ENCODE peak calls at places on chromosome 21, in eight cellular contexts. One of them, this sample, is unnamed.

GRCh38 chr21:18743523-18743922 is 339.9 kb upstream of the TMPRSS15 start:
- DNase-seq in suprapubic skin: no peak
- DNase-seq in HepG2: no peak
- DNase-seq in endothelial cell of umbilical vein: no peak
- DNase-seq in transverse colon: no peak
- DNase-seq in GM23338: no peak
- DNase-seq in Panc1: no peak
- DNase-seq in H1: no peak
- DNase-seq in this sample: no peak

GRCh38 chr21:29477941-29478340 is 179.2 kb downstream of the BACH1 start:
- DNase-seq in endothelial cell of umbilical vein: no peak
- DNase-seq in suprapubic skin: no peak
- DNase-seq in HepG2: no peak
- DNase-seq in transverse colon: no peak
- DNase-seq in H1: no peak
- DNase-seq in GM23338: no peak
- DNase-seq in Panc1: no peak
- DNase-seq in this sample: no peak

GRCh38 chr21:33109574-33110339 is 39.8 kb downstream of the OLIG1 start:
- DNase-seq in transverse colon: no peak
- DNase-seq in GM23338: peak
- DNase-seq in Panc1: no peak
- DNase-seq in endothelial cell of umbilical vein: no peak
- DNase-seq in suprapubic skin: peak
- DNase-seq in H1: no peak
- DNase-seq in HepG2: no peak
- DNase-seq in this sample: no peak

GRCh38 chr21:34836933-34837505 is 168.2 kb downstream of the CLIC6 start:
- DNase-seq in H1: no peak
- DNase-seq in transverse colon: no peak
- DNase-seq in suprapubic skin: no peak
- DNase-seq in GM23338: no peak
- DNase-seq in endothelial cell of umbilical vein: no peak
- DNase-seq in HepG2: no peak
- DNase-seq in Panc1: no peak
- DNase-seq in this sample: no peak

GRCh38 chr21:16912075-16912474 is 600.8 kb upstream of the CXADR start:
- DNase-seq in Panc1: no peak
- DNase-seq in endothelial cell of umbilical vein: peak
- DNase-seq in HepG2: no peak
- DNase-seq in GM23338: no peak
- DNase-seq in H1: no peak
- DNase-seq in suprapubic skin: no peak
- DNase-seq in transverse colon: no peak
- DNase-seq in this sample: no peak

GRCh38 chr21:17454315-17455027 is 58.4 kb upstream of the CXADR start:
- DNase-seq in suprapubic skin: no peak
- DNase-seq in H1: peak
- DNase-seq in transverse colon: no peak
- DNase-seq in Panc1: peak
- DNase-seq in endothelial cell of umbilical vein: peak
- DNase-seq in HepG2: peak
- DNase-seq in GM23338: peak
- DNase-seq in this sample: peak

GRCh38 chr21:24163539-24163938 is 1443.7 kb downstream of the MRPL39 start:
- DNase-seq in GM23338: no peak
- DNase-seq in Panc1: no peak
- DNase-seq in endothelial cell of umbilical vein: no peak
- DNase-seq in suprapubic skin: no peak
- DNase-seq in HepG2: no peak
- DNase-seq in H1: no peak
- DNase-seq in transverse colon: no peak
- DNase-seq in this sample: no peak

GRCh38 chr21:32524010-32524719 is 61.2 kb downstream of the TCP10L start:
- DNase-seq in HepG2: no peak
- DNase-seq in GM23338: no peak
- DNase-seq in H1: no peak
- DNase-seq in suprapubic skin: no peak
- DNase-seq in endothelial cell of umbilical vein: peak
- DNase-seq in Panc1: no peak
- DNase-seq in transverse colon: no peak
- DNase-seq in this sample: no peak

GRCh38 chr21:22961248-22961647 is 1963.0 kb downstream of the NCAM2 start:
- DNase-seq in H1: no peak
- DNase-seq in HepG2: no peak
- DNase-seq in endothelial cell of umbilical vein: no peak
- DNase-seq in GM23338: no peak
- DNase-seq in suprapubic skin: no peak
- DNase-seq in transverse colon: no peak
- DNase-seq in Panc1: no peak
- DNase-seq in this sample: no peak

GRCh38 chr21:29053656-29054055 is 19.8 kb downstream of the CCT8 start:
- DNase-seq in suprapubic skin: no peak
- DNase-seq in HepG2: no peak
- DNase-seq in H1: no peak
- DNase-seq in endothelial cell of umbilical vein: no peak
- DNase-seq in GM23338: no peak
- DNase-seq in Panc1: no peak
- DNase-seq in transverse colon: no peak
- DNase-seq in this sample: no peak

GRCh38 chr21:32233055-32233546 is 45.7 kb downstream of the MIS18A start:
- DNase-seq in HepG2: no peak
- DNase-seq in suprapubic skin: no peak
- DNase-seq in Panc1: no peak
- DNase-seq in H1: no peak
- DNase-seq in GM23338: no peak
- DNase-seq in endothelial cell of umbilical vein: no peak
- DNase-seq in transverse colon: no peak
- DNase-seq in this sample: no peak

GRCh38 chr21:14833952-14834351 is 230.8 kb downstream of the NRIP1 start:
- DNase-seq in HepG2: no peak
- DNase-seq in suprapubic skin: no peak
- DNase-seq in endothelial cell of umbilical vein: no peak
- DNase-seq in Panc1: no peak
- DNase-seq in H1: no peak
- DNase-seq in GM23338: no peak
- DNase-seq in transverse colon: no peak
- DNase-seq in this sample: no peak

GRCh38 chr21:34639882-34640788 is 25.2 kb upstream of the RCAN1 start:
- DNase-seq in Panc1: no peak
- DNase-seq in H1: no peak
- DNase-seq in GM23338: no peak
- DNase-seq in suprapubic skin: no peak
- DNase-seq in HepG2: no peak
- DNase-seq in transverse colon: no peak
- DNase-seq in endothelial cell of umbilical vein: no peak
- DNase-seq in this sample: no peak

DNA sequence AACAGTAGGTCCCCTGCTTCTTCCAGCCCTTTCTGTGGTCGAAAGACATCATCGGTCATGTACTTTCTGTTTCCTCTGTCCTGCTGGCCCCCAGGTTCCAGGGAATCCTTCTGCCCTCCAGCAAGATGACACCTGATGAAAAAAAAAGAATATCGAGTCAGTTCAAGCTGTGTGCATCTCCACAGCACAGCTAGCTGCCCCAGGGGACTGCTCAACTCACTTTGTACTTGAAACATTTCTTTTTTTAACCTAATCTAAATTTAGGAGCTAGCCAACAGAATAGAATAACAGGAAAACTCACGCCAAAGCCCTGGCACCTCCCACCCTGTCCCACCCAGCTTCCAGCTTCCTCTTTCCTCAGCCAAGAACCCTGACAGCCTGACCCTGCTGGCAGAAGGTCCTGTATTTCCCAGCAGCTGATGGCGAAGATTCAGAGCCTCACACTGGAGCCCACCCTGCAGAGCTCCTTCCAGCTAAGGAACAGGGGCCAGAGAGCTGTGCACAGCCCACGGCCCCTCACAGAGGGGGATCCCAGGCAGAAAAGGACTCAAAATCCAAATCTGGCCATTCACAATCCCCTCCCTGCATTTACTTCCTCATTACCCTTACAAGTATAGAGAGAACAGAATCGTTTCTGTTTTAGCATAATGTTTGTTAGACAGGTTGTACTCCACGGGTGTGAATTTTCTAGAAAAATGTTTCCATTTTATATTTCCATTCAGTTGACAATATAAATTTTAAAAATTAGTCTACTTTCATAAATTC is 176.4 kb downstream of the PSMG1 start:
- DNase-seq in endothelial cell of umbilical vein: peak
- DNase-seq in H1: no peak
- DNase-seq in transverse colon: peak
- DNase-seq in suprapubic skin: no peak
- DNase-seq in Panc1: no peak
- DNase-seq in GM23338: no peak
- DNase-seq in HepG2: no peak
- DNase-seq in this sample: no peak
- TF ChIP-seq POLR2AphosphoS5 in endothelial cell of umbilical vein: no peak
- TF ChIP-seq POLR2AphosphoS5 in H1: no peak
- TF ChIP-seq POLR2AphosphoS5 in transverse colon: no peak
- TF ChIP-seq POLR2AphosphoS5 in suprapubic skin: no peak
- TF ChIP-seq POLR2AphosphoS5 in Panc1: no peak
- TF ChIP-seq POLR2AphosphoS5 in GM23338: no peak
- TF ChIP-seq POLR2AphosphoS5 in HepG2: no peak
- TF ChIP-seq POLR2AphosphoS5 in this sample: peak

DNA sequence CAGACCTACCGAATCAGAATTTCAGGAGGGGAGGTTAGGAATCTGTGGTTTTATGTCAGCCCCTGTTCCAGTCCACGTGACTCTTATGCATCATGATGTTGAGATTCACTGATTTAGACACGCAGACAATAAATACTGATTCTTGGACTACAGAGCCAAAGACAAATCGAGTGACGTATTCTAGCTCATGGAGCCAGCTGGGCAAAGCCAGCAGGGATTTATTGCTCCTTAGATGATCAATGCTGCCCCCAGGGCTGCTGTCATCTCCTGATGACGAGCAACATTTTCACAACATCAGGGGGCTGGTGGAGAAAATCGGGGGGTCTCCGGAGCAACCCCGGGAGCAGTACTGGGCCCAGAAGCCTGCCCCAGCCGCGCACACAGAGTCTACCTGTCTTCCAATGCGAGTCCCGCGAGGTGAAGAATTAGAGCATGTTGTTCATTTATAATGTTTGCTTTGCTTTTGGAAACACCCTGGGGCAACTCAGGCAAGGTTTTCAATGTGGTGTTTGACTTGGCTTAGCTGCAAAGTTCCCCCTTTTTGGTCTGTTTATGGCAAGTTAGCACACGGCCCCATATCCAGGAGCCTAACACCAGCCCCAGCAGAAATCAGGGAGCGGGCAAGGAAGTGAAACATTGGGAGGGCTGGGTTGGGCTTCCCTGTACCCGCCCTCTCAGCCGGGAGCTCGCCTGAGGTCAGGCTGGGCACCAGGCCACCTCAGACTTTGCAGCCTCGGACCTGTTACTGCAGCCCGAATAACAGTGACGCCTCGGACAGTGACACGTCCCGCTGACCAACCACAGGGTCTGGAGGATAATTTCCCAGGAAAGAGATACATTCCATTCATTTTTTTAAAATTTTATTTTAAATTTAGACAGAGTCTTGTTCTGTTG is 19.9 kb upstream of the CLDN14 start:
- DNase-seq in endothelial cell of umbilical vein: no peak
- DNase-seq in H1: no peak
- DNase-seq in Panc1: no peak
- DNase-seq in HepG2: no peak
- DNase-seq in transverse colon: peak
- DNase-seq in suprapubic skin: no peak
- DNase-seq in GM23338: no peak
- DNase-seq in this sample: no peak
- TF ChIP-seq POLR2AphosphoS5 in endothelial cell of umbilical vein: no peak
- TF ChIP-seq POLR2AphosphoS5 in H1: no peak
- TF ChIP-seq POLR2AphosphoS5 in Panc1: no peak
- TF ChIP-seq POLR2AphosphoS5 in HepG2: no peak
- TF ChIP-seq POLR2AphosphoS5 in transverse colon: no peak
- TF ChIP-seq POLR2AphosphoS5 in suprapubic skin: no peak
- TF ChIP-seq POLR2AphosphoS5 in GM23338: no peak
- TF ChIP-seq POLR2AphosphoS5 in this sample: no peak

GRCh38 chr21:45944601-45945000 is 37.0 kb upstream of the COL6A1 start:
- DNase-seq in Panc1: no peak
- DNase-seq in suprapubic skin: no peak
- DNase-seq in transverse colon: no peak
- DNase-seq in endothelial cell of umbilical vein: no peak
- DNase-seq in GM23338: no peak
- DNase-seq in HepG2: no peak
- DNase-seq in H1: no peak
- DNase-seq in this sample: no peak

GRCh38 chr21:45943630-45944540 is 37.7 kb upstream of the COL6A1 start:
- DNase-seq in GM23338: no peak
- DNase-seq in H1: no peak
- DNase-seq in endothelial cell of umbilical vein: no peak
- DNase-seq in suprapubic skin: no peak
- DNase-seq in HepG2: no peak
- DNase-seq in transverse colon: no peak
- DNase-seq in Panc1: no peak
- DNase-seq in this sample: no peak

GRCh38 chr21:45941338-45941710 is 40.2 kb upstream of the COL6A1 start:
- DNase-seq in endothelial cell of umbilical vein: no peak
- DNase-seq in HepG2: no peak
- DNase-seq in GM23338: no peak
- DNase-seq in transverse colon: no peak
- DNase-seq in Panc1: no peak
- DNase-seq in suprapubic skin: no peak
- DNase-seq in H1: no peak
- DNase-seq in this sample: no peak

GRCh38 chr21:45942011-45942546 is 39.5 kb upstream of the COL6A1 start:
- DNase-seq in GM23338: no peak
- DNase-seq in transverse colon: no peak
- DNase-seq in suprapubic skin: no peak
- DNase-seq in H1: no peak
- DNase-seq in HepG2: no peak
- DNase-seq in Panc1: no peak
- DNase-seq in endothelial cell of umbilical vein: no peak
- DNase-seq in this sample: no peak

GRCh38 chr21:45942755-45943629 is 38.6 kb upstream of the COL6A1 start:
- DNase-seq in transverse colon: no peak
- DNase-seq in HepG2: no peak
- DNase-seq in Panc1: no peak
- DNase-seq in H1: no peak
- DNase-seq in suprapubic skin: no peak
- DNase-seq in GM23338: no peak
- DNase-seq in endothelial cell of umbilical vein: no peak
- DNase-seq in this sample: no peak
- TF ChIP-seq POLR2AphosphoS5 in transverse colon: no peak
- TF ChIP-seq POLR2AphosphoS5 in HepG2: no peak
- TF ChIP-seq POLR2AphosphoS5 in Panc1: no peak
- TF ChIP-seq POLR2AphosphoS5 in H1: no peak
- TF ChIP-seq POLR2AphosphoS5 in suprapubic skin: no peak
- TF ChIP-seq POLR2AphosphoS5 in GM23338: no peak
- TF ChIP-seq POLR2AphosphoS5 in endothelial cell of umbilical vein: no peak
- TF ChIP-seq POLR2AphosphoS5 in this sample: no peak

DNA sequence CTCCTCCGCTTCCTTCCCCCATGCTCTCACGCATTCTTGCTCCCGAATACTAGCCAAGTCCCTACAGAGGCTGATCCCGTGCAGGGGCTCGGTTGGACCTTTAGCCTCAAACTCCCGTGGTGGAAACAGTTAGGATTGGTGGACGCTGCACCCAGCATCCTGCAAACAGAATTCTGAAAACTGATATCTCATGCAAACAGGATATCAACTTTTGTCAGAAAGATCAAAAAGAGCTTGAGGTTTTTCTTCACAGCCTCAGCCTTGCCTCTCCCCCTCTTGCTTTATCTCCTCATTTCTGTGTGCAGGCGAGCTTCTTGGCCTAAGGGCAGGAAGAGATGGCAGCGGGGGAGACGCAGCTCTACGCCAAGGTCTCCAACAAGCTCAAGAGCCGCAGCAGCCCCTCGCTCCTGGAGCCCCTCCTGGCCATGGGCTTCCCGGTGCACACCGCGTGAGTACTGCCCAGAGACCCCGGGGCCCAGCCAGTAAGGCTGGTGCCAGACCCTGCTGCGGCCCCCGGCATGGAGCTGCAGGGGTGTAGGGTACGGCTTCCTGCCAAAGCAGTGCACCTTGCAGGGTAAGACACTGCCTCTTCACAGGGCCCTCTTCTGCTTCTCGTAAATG is at the start of gene UBASH3A:
- DNase-seq in Panc1: no peak
- DNase-seq in endothelial cell of umbilical vein: no peak
- DNase-seq in transverse colon: peak
- DNase-seq in suprapubic skin: no peak
- DNase-seq in GM23338: no peak
- DNase-seq in H1: no peak
- DNase-seq in HepG2: no peak
- DNase-seq in this sample: no peak
- TF ChIP-seq POLR2AphosphoS5 in Panc1: no peak
- TF ChIP-seq POLR2AphosphoS5 in endothelial cell of umbilical vein: no peak
- TF ChIP-seq POLR2AphosphoS5 in transverse colon: no peak
- TF ChIP-seq POLR2AphosphoS5 in suprapubic skin: no peak
- TF ChIP-seq POLR2AphosphoS5 in GM23338: no peak
- TF ChIP-seq POLR2AphosphoS5 in H1: no peak
- TF ChIP-seq POLR2AphosphoS5 in HepG2: no peak
- TF ChIP-seq POLR2AphosphoS5 in this sample: no peak

This sample was measured in esophagus muscularis mucosa.